ENCODE peak calls at places on chromosomes 13 and 19, in seven cellular contexts. A, X, T, M, G, J and Q are unnamed samples.

GRCh38 chr13:45180713-45181601 is 19.9 kb downstream of the KCTD4 start:
- DNase-seq in J (no peak), G (no peak), M (no peak), A (no peak), X (no peak), T (no peak), Q (peak; percentile 32)

GRCh38 chr19:6065685-6066365 is 44.5 kb downstream of the RFX2 start:
- DNase-seq in A (no peak), X (no peak), T (peak; percentile 72), M (peak; percentile 66), J (no peak), G (peak; percentile 90), Q (no peak)

GRCh38 chr13:21973437-21974125 is 302.7 kb downstream of the FGF9 start:
- DNase-seq in M (no peak), X (no peak), J (no peak), G (no peak), A (no peak), T (no peak), Q (no peak)

GRCh38 chr19:46495789-46496099 is at the start of gene PNMA8B:
- DNase-seq in J (peak; percentile 21), X (no peak), T (peak; percentile 64), A (peak; percentile 82), G (no peak), M (no peak), Q (peak; percentile 61)

GRCh38 chr13:98977568-98978270 is at the start of gene DOCK9:
- DNase-seq in A (peak; percentile 55), X (no peak), M (no peak), T (peak; percentile 74), J (no peak), G (peak; percentile 75), Q (peak; percentile 85)

GRCh38 chr19:8030906-8031305 is 21.7 kb upstream of the CCL25 start:
- DNase-seq in M (no peak), A (no peak), G (no peak), J (no peak), T (no peak), X (no peak), Q (no peak)

GRCh38 chr13:66560189-66560588 is 669.9 kb downstream of the PCDH9 start:
- DNase-seq in A (no peak), M (no peak), G (no peak), T (no peak), X (no peak), J (no peak), Q (peak; percentile 25)

GRCh38 chr13:50222569-50223332 is 207.5 kb downstream of the KCNRG start:
- DNase-seq in J (peak; percentile 80), A (no peak), T (peak; percentile 85), M (no peak), X (no peak), G (peak; percentile 76), Q (peak; percentile 93)

GRCh38 chr19:33376423-33376822 is 2.9 kb downstream of the CEBPG start:
- DNase-seq in M (peak; percentile 81), T (peak; percentile 90), A (no peak), J (no peak), G (peak; percentile 85), X (no peak), Q (peak; percentile 86)

DNA sequence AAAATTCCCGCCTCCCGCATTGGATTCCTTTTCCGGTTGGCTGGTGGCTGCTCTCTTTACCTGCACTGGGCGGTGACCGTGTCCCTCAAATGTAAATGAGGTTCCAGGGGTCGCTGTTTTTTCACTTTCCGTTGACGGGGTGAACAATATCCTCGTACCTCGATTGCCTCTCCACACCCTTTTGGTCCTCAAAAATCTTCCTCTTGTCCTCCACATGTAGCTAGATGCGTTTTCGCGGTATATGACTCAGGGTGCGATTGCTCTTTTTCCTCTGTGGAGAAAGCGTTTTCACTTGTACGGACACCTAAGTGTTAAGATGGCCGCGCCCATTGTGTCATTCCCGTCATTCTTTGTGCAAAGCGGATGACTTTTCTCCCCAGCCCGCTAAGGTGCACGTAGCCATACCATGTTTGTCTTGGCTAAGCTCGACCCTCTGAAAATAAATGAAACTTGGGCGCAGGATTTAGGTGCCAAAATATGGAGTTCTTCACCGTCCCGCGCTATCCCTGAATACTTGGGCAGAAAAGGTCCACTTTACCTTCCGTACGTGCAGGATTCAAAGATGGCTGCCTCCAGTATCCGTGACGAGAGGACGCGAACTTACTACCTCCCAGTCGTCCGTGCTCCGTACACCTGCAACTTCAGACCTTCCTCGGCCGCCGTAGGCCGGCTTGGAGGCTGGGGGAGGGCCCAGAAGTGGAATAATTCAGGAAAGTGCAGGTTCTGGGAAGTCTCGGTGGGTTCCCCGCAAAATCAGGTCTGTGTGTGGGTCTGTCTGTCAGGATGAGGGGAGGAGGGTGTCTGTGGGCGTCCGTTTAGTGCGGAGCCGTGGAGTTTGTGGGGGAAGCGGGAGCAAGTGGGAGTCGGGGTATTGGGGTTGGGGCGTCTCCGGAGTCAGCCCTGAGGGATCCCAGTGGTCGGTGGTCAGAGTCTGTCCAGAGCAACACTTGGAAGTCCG is at the start of gene ZNF613:
- DNase-seq in M (peak; percentile 67), J (peak; percentile 81), G (peak; percentile 85), X (peak; percentile 81), T (peak; percentile 92), A (peak; percentile 85), Q (peak; percentile 97)
- TF ChIP-seq CTCF in M (no peak), J (no peak), G (no peak), X (peak; percentile 22), T (peak; percentile 50), A (no peak), Q (peak; percentile 4)

DNA sequence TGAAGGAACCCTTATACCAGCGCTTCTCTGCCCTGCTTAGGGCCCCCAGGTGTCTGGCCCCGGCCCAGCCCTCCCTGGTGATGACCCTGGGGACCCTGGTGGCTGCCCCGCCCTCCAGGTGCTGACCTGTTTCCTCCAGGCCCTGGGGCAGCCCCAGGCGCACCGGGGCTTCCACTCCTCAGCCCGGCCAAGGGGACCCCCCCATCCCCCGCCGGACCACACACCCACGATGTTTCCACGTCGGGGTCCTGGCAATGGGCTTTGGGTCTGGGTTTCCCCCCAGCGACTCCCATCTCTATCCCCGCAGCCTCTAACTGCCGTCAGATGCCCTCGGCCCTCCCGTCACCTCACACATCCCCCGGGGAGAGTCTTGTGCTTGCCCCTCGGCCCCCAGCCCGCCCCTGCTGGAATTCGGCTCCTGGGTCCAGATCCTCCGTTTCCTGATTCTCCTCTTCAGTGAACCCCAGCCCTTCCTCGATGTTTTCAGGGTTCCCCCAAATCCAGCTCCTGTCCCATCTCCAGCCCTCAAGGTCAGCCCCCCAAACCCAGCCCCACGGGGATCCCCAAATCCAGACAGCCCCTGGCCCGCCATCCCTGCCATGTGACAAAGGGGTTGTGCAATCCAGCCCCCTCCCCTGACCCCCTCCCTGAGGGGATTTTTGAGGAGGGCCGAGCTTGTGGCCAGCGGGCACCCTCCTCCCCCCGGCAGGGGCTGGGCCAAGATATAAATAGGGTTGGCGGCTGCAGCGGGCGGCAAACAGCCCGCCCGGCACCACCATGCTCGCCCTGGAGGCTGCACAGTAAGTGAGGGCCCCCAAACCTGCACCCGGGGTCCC is at the start of gene SPIB:
- DNase-seq in G (no peak), A (no peak), J (no peak), M (no peak), X (no peak), T (no peak), Q (no peak)
- H3K4me3 ChIP-seq in G (no peak within 1 kb of the TSS), A (no peak within 1 kb of the TSS), J (peak within 1 kb of the TSS; percentile 50), M (no peak within 1 kb of the TSS), X (no peak within 1 kb of the TSS), T (no peak within 1 kb of the TSS), Q (no peak within 1 kb of the TSS)

GRCh38 chr13:106310450-106310849 is 225.0 kb downstream of the EFNB2 start:
- DNase-seq in A (no peak), X (no peak), G (no peak), J (no peak), M (no peak), T (no peak), Q (no peak)

GRCh38 chr13:106318941-106319411 is 216.5 kb downstream of the EFNB2 start:
- DNase-seq in T (no peak), X (peak; percentile 74), J (no peak), M (peak; percentile 4), G (no peak), A (no peak), Q (peak; percentile 87)

GRCh38 chr13:106311004-106311403 is 224.5 kb downstream of the EFNB2 start:
- DNase-seq in G (no peak), A (no peak), M (no peak), X (no peak), J (no peak), T (no peak), Q (peak; percentile 6)

GRCh38 chr13:106314417-106314816 is 221.0 kb downstream of the EFNB2 start:
- DNase-seq in A (no peak), X (no peak), J (no peak), G (no peak), T (no peak), M (no peak), Q (no peak)
- TF ChIP-seq CTCF in A (no peak), X (no peak), J (no peak), G (no peak), T (no peak), M (no peak), Q (no peak)

GRCh38 chr13:43411741-43412140 is 375.0 kb downstream of the ENOX1 start:
- DNase-seq in A (peak; percentile 63), G (no peak), X (no peak), T (peak; percentile 60), J (no peak), M (no peak), Q (no peak)
- H3K4me3 ChIP-seq in A (no peak overlapping the region), G (no peak overlapping the region), X (no peak overlapping the region), T (no peak overlapping the region), J (no peak overlapping the region), M (no peak overlapping the region), Q (no peak overlapping the region)

DNA sequence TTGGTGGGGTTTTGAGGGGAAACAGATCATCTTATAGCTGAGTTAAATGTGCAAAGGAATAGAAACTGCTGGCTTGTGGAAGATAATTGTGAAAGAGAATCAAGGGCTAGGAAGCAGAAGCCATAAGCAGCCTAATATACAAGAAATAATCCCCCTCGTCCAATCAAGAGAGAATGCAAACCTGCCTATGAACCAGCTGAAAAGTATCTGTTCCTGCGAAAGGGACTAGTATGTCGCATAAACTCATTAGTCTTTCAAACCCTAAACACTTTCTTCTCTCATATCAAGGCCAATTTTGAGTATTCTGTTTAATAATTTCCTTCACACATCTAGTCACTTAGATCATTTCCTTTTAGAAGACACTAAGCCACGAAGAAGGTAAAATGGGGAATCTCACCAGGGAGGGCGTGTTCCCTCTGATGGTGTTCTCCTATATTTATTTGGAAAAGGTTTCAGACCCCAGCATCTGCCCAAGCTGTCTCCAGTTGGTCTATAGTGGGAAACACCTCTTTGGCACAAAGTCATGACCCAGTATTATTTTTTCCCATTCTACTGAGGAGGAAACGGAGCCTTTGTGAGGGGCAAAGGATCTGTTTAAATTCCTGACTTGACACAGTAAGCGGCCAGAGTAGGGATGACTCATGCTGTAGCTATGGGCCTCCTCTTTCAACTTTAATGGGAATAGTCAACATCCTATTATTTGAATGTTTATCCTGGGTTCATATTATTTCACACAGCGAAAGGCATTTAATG is 126.3 kb downstream of the FOXO1 start:
- DNase-seq in T (no peak), X (peak; percentile 24), M (peak; percentile 30), A (no peak), J (no peak), G (no peak), Q (peak; percentile 91)
- TF ChIP-seq CTCF in T (no peak), X (no peak), M (no peak), A (no peak), J (no peak), G (no peak), Q (no peak)